ENCODE peak calls at places on chromosomes 5 and 9, in five cellular contexts. V, O, Y, H and P are unnamed samples.

GRCh38 chr5:84568171-84568570 is 183.5 kb upstream of the EDIL3 start:
- DNase-seq in V (no peak), O (no peak), Y (no peak), H (no peak), P (no peak)

GRCh38 chr5:129631946-129632345 is 115.9 kb upstream of the MINAR2 start:
- DNase-seq in V (no peak), O (no peak), Y (no peak), H (peak), P (no peak)

GRCh38 chr5:164350236-164350635 is 844.8 kb downstream of the MAT2B start:
- DNase-seq in V (no peak), O (no peak), Y (no peak), H (no peak), P (no peak)

GRCh38 chr5:172561151-172561550 is 79.9 kb upstream of the NEURL1B start:
- DNase-seq in V (no peak), O (no peak), Y (no peak), H (peak), P (no peak)

GRCh38 chr5:104845541-104845940 is 1283.0 kb upstream of the NUDT12 start:
- DNase-seq in V (no peak), O (no peak), Y (no peak), H (no peak), P (no peak)

GRCh38 chr9:122463828-122464632 is 13.7 kb downstream of the OR1J1 start:
- DNase-seq in V (no peak), O (no peak), Y (no peak), H (no peak), P (no peak)

GRCh38 chr5:109411175-109411514 is 1.4 kb upstream of the PJA2 start:
- DNase-seq in V (no peak), O (no peak), Y (no peak), H (no peak), P (no peak)

GRCh38 chr5:173717959-173718358 is 101.5 kb upstream of the BOD1 start:
- DNase-seq in V (no peak), O (no peak), Y (no peak), H (no peak), P (no peak)

GRCh38 chr5:119218830-119219782 is 136.7 kb upstream of the TNFAIP8 start:
- DNase-seq in V (no peak), O (no peak), Y (no peak), H (no peak), P (no peak)

GRCh38 chr9:98225015-98225442 is 30.4 kb downstream of the TBC1D2 start:
- DNase-seq in V (no peak), O (no peak), Y (no peak), H (no peak), P (peak)

GRCh38 chr9:89996106-89996505 is 391.3 kb downstream of the GADD45G start:
- DNase-seq in V (no peak), O (no peak), Y (no peak), H (no peak), P (no peak)

GRCh38 chr9:89991204-89991790 is 386.5 kb downstream of the GADD45G start:
- DNase-seq in V (no peak), O (no peak), Y (no peak), H (peak), P (no peak)

GRCh38 chr9:89993678-89994630 is 389.1 kb downstream of the GADD45G start:
- DNase-seq in V (no peak), O (peak), Y (peak), H (no peak), P (peak)

GRCh38 chr9:89994988-89995613 is 390.3 kb downstream of the GADD45G start:
- DNase-seq in V (no peak), O (no peak), Y (no peak), H (no peak), P (no peak)

DNA sequence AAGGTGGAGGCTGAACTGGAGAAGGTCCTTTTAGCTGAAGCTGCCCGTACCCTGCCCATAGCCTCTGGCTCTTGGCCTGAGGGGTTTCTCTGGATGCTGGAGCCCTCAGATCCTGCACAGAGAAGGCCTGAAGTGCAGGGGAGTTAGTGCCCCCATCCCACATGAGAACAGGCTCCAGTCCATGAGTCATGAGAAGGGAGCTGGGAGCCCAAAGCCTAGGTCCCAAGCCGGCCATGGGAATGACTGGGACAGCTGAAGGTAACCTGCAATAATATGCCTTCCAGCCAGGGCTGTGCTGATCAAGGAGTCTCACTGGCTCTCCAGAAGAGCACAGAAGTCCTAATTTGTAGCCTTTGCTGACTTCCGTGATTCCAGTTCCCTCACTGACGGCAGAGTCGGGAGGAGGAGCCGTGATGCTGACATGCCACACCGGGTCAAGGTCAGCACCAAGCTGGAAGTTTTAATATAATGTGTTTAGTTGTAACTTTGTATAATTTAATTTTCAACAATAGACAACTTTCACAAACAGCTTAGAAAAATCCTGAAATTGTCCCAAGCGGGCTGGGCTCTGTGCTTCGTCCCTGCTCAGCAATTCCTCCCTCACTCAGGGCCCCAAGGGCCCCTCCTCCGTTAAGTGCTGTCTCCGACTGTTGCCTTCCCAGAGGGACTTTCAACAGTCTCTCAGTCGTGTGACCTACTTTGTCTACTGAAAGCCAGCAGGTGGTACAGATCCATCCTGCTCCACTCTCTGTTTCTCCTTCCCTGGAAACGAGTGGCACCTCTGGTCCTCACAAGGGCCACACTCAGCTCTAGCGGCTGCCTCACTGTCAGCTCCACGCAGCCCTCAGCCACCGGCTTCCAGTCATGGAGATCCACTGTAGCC is 387.8 kb downstream of the GADD45G start:
- DNase-seq in V (peak), O (no peak), Y (no peak), H (no peak), P (no peak)
- H3K4me3 ChIP-seq in V (no peak), O (no peak), Y (no peak), H (no peak), P (no peak)

DNA sequence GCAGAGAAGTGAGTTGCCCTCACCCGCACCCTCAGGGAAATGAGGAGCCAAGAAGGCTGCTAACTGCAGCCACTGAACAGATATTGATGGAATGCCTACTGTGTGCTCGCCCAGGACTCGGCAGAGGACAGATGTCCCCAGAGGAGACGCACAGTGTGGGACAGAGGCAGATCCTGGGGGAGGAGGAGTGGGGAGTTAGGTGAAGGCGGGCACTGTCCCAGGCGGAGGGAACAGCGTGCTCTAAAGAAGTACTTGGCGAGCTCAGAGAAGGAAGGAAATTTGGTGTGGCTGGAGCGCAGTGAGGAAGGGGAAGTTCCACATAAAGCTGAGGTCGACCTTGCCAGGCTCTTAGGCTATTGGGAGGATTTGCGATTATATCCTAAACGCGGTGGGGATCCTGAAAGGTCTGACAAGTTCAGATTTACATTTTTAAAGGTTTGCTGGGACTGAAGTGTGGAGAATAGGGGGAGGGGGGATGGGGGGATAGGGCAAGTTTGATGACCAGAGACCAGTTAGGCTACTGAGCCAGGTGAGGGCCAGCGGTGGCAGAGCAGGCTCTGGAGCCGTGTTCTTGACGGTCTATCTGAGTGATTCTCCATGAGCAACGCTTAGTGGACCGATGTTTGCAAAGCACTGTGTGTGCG is 23.6 kb upstream of the CERCAM start:
- DNase-seq in V (no peak), O (peak), Y (no peak), H (no peak), P (no peak)
- H3K4me3 ChIP-seq in V (no peak), O (peak), Y (peak), H (no peak), P (no peak)

DNA sequence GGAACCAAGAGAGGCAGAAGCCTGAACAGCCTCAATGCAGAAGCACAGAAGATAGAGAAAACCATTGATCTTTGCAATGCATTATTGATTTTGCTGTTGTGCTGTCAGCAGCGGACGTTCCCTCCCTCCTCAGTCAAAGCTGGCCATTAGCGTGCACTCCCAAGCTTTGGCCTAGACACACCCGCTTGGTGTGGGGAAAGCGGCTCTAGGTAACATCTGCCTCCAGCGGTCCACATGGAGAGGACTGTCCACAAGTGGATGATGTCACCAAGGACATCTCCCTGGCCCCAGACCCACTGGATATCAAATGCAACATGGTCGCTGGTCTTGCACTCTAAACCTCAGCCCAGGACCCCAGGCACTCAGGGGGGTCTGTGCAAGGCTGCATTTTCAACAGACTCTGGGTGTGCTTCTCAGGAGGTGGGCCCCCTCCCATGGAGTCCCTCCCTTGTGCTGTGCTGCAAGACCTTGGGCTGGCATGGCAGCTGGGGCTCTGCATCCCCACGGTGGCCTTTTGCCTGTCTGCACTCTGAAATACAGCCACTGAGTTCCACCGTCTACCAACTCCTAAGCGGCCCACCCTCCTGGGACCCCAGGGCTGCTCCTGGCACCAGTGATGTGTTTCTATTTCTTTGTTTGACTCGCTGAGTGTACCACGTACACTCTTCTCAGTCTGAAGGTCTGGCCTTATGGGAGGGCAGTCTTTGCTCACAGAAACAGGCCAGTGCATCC is 1.9 kb downstream of the SEMA4D start:
- DNase-seq in V (no peak), O (no peak), Y (no peak), H (no peak), P (no peak)
- H3K4me3 ChIP-seq in V (no peak), O (peak), Y (peak), H (no peak), P (peak)

GRCh38 chr9:125822902-125823301 is 75.7 kb downstream of the PBX3 start:
- DNase-seq in V (no peak), O (no peak), Y (no peak), H (no peak), P (no peak)

GRCh38 chr9:125816321-125816720 is 69.1 kb downstream of the PBX3 start:
- DNase-seq in V (no peak), O (no peak), Y (no peak), H (no peak), P (no peak)

GRCh38 chr9:125822160-125822559 is 75.0 kb downstream of the PBX3 start:
- DNase-seq in V (no peak), O (no peak), Y (no peak), H (no peak), P (no peak)

GRCh38 chr9:125821078-125821477 is 73.9 kb downstream of the PBX3 start:
- DNase-seq in V (no peak), O (no peak), Y (no peak), H (no peak), P (no peak)

DNA sequence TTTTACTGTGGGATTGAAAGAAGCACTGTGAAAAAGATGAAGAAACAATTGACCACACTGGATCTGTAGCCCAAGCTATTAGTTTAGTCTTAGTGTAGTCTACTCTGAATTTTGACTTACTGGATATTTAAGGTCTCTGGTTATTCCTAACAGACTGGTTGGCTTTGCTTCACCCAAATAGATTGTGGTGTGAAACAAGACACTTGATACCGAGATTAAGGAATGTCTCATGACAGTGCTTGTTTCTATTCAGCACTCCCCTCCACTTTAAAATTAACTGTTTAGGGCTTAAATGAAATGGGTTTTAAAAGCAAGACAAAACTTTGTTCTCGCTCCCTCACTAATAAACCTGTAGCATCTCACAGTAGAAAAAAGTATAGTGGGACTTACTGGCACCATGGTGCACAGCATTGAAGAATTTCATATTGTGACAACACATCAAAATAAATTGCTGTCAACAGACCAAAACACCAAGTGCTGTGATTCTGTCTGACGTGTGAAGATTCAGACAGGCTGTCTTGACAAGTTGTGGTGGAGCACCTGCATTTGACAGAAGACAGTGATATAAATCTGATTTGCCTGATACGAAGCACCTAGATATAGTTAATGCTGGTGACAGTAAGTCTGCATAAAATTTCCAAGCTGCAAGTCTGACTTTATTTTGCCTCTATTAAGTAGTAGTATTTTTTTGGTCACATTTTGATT is 73.1 kb downstream of the PBX3 start:
- DNase-seq in V (no peak), O (no peak), Y (no peak), H (peak), P (no peak)
- H3K4me3 ChIP-seq in V (no peak), O (peak), Y (peak), H (no peak), P (no peak)

GRCh38 chr5:8456846-8457186 is 587.9 kb downstream of the MTRR start:
- DNase-seq in V (no peak), O (no peak), Y (no peak), H (no peak), P (no peak)
- H3K4me3 ChIP-seq in V (no peak), O (peak), Y (peak), H (no peak), P (no peak)

DNA sequence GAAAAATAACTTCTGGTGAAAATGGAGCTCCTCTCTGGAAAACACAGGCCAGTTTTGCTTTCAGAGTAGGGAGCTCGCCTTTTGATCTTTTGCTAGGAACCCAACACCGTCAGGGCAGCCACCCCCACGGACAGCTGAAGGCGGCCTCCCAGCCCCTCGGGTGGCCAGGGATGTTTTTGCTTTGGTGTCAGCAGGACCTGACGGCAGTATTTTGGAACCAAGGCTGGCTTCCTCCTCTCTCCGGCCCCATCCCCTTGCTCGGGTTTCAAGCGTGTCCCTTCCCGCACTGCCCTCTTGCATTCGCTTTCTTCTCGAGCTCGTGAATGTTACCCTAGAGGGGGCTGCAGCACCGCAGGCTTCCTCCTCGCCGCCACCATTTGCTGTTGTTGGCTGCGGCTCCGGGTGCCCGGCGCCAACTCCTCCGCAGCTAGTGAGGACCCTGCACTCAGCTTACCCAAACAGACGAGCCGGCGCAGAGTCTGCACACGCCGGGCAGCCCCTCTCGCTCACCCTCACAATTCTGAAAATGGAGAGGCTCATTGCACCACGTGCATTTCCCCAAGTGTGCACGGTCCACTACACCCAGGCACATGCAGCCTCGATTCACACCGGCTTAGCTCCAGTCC is 35.5 kb upstream of the ADAMTSL1 start:
- DNase-seq in V (peak), O (peak), Y (peak), H (no peak), P (peak)
- H3K4me3 ChIP-seq in V (peak), O (peak), Y (peak), H (peak), P (no peak)